ENCODE peak calls at places on chromosomes 12 and 14, in four cellular contexts. C is HFFc6, F is SK-N-DZ, X is fibroblast of mammary gland. S is an unnamed sample.

GRCh38 chr12:6180300-6181051 is 19.7 kb upstream of the CD9 start:
- DNase-seq in C (peak), F (no peak), X (peak), S (peak)

GRCh38 chr12:29895966-29896365 is 112.2 kb upstream of the TMTC1 start:
- DNase-seq in C (no peak), F (no peak), X (no peak), S (no peak)

GRCh38 chr14:23361320-23361719 is 3.7 kb downstream of the EFS start:
- DNase-seq in C (peak), F (no peak), X (peak), S (no peak)

GRCh38 chr14:71036433-71036832 is 129.2 kb downstream of the PCNX1 start:
- DNase-seq in C (no peak), F (no peak), X (no peak), S (no peak)

GRCh38 chr12:27193854-27194544 is 50.1 kb upstream of the STK38L start:
- DNase-seq in C (peak), F (peak), X (peak), S (no peak)

GRCh38 chr12:6336859-6337744 is 4.8 kb downstream of the TNFRSF1A start:
- DNase-seq in C (no peak), F (no peak), X (no peak), S (no peak)

GRCh38 chr12:89610366-89610765 is 84.5 kb upstream of the POC1B start:
- DNase-seq in C (no peak), F (no peak), X (no peak), S (no peak)

GRCh38 chr14:93527076-93527692 is 96.4 kb downstream of the UNC79 start:
- DNase-seq in C (no peak), F (no peak), X (peak), S (no peak)

GRCh38 chr14:74906923-74907620 is 16.0 kb downstream of the RPS6KL1 start:
- DNase-seq in C (no peak), F (no peak), X (no peak), S (no peak)

GRCh38 chr12:94875525-94875924 is 128.0 kb downstream of the NDUFA12 start:
- DNase-seq in C (no peak), F (peak), X (peak), S (peak)

GRCh38 chr12:47223848-47224213 is 144.1 kb upstream of the AMIGO2 start:
- DNase-seq in C (no peak), F (no peak), X (no peak), S (no peak)

GRCh38 chr14:97602438-97603117 is 805.4 kb downstream of the VRK1 start:
- DNase-seq in C (no peak), F (no peak), X (no peak), S (no peak)

GRCh38 chr12:66709444-66709773 is 30.5 kb upstream of the GRIP1 start:
- DNase-seq in C (no peak), F (no peak), X (no peak), S (no peak)

GRCh38 chr12:52246720-52247621 is 13.9 kb downstream of the KRT7 start:
- DNase-seq in C (no peak), F (no peak), X (no peak), S (peak)

GRCh38 chr12:63845726-63846125 is 1.2 kb downstream of the SRGAP1 start:
- DNase-seq in C (peak), F (no peak), X (peak), S (no peak)

GRCh38 chr12:54390668-54391551 is 6.4 kb upstream of the ZNF385A start:
- DNase-seq in C (no peak), F (peak), X (no peak), S (peak)

GRCh38 chr12:2944401-2945047 is 14.7 kb upstream of the TEAD4 start:
- DNase-seq in C (no peak), F (no peak), X (peak), S (peak)

GRCh38 chr12:92128612-92129011 is 17.0 kb downstream of the BTG1 start:
- DNase-seq in C (no peak), F (no peak), X (no peak), S (no peak)

GRCh38 chr12:53710098-53710497 is 17.2 kb downstream of the CALCOCO1 start:
- DNase-seq in C (no peak), F (no peak), X (no peak), S (no peak)

GRCh38 chr14:35851823-35852222 is 25.7 kb downstream of the BRMS1L start:
- DNase-seq in C (no peak), F (no peak), X (no peak), S (no peak)

GRCh38 chr14:92458959-92459478 is 54.6 kb upstream of the RIN3 start:
- DNase-seq in C (no peak), F (no peak), X (no peak), S (no peak)

GRCh38 chr14:54570651-54571415 is 3.9 kb downstream of the SAMD4A start:
- DNase-seq in C (peak), F (no peak), X (peak), S (no peak)